ENCODE peak calls at places on chromosomes 11 and 22, in four cellular contexts. A is GM12878, S is K562, Y is HepG2. E is an unnamed sample.

GRCh38 chr11:1460396-1460795 is 26.2 kb downstream of the MOB2 start:
- DNase-seq in Y (no peak), A (no peak), S (no peak), E (no peak)

GRCh38 chr11:133239530-133239929 is 292.8 kb downstream of the OPCML start:
- DNase-seq in Y (no peak), S (no peak), A (no peak), E (no peak)

GRCh38 chr11:120211522-120212258 is 858 bp downstream of the OAF start:
- DNase-seq in S (peak; percentile 31), A (no peak), Y (no peak), E (no peak)

GRCh38 chr11:62602141-62603071 is 741 bp upstream of the MTA2 start:
- DNase-seq in Y (no peak), S (peak; percentile 84), A (no peak), E (peak; percentile 71)

GRCh38 chr11:65418681-65419459 is 3.7 kb upstream of the NEAT1 start:
- DNase-seq in A (peak; percentile 91), S (peak; percentile 92), Y (peak; percentile 99), E (peak; percentile 75)

GRCh38 chr11:43690929-43691328 is 10.4 kb downstream of the HSD17B12 start:
- DNase-seq in A (no peak), S (no peak), Y (no peak), E (no peak)

GRCh38 chr22:24289781-24290181 is 19.1 kb downstream of the SPECC1L start:
- DNase-seq in S (peak; percentile 58), Y (no peak), A (no peak), E (no peak)

GRCh38 chr22:22866381-22867111 is 21.1 kb upstream of the IGLL5 start:
- DNase-seq in A (no peak), S (peak; percentile 54), Y (no peak), E (no peak)

GRCh38 chr11:114060402-114061052 is 1.0 kb downstream of the ZBTB16 start:
- DNase-seq in S (no peak), A (no peak), Y (no peak), E (peak; percentile 47)

GRCh38 chr22:27625769-27626674 is 175.5 kb downstream of the MN1 start:
- DNase-seq in S (no peak), Y (no peak), A (no peak), E (no peak)

GRCh38 chr11:61776561-61777075 is 15.8 kb downstream of the TMEM258 start:
- DNase-seq in S (peak; percentile 90), A (no peak), Y (peak; percentile 59), E (peak; percentile 79)

GRCh38 chr11:63908631-63909491 is 8.1 kb downstream of the RCOR2 start:
- DNase-seq in S (no peak), A (no peak), Y (no peak), E (no peak)

GRCh38 chr22:44729391-44730012 is 22.9 kb upstream of the ARHGAP8 start:
- DNase-seq in A (no peak), S (no peak), Y (no peak), E (no peak)

GRCh38 chr11:6736495-6737121 is 35.2 kb downstream of the OR2AG2 start:
- DNase-seq in S (no peak), A (no peak), Y (no peak), E (no peak)

GRCh38 chr11:95154514-95154913 is 64.9 kb downstream of the ENDOD1 start:
- DNase-seq in A (no peak), Y (peak; percentile 39), S (peak; percentile 52), E (peak; percentile 63)

GRCh38 chr11:107203656-107204055 is 185.4 kb upstream of the GUCY1A2 start:
- DNase-seq in S (no peak), Y (no peak), A (no peak), E (no peak)

GRCh38 chr11:88179141-88179540 is 3.9 kb upstream of the RAB38 start:
- DNase-seq in S (no peak), A (peak; percentile 78), Y (no peak), E (no peak)

DNA sequence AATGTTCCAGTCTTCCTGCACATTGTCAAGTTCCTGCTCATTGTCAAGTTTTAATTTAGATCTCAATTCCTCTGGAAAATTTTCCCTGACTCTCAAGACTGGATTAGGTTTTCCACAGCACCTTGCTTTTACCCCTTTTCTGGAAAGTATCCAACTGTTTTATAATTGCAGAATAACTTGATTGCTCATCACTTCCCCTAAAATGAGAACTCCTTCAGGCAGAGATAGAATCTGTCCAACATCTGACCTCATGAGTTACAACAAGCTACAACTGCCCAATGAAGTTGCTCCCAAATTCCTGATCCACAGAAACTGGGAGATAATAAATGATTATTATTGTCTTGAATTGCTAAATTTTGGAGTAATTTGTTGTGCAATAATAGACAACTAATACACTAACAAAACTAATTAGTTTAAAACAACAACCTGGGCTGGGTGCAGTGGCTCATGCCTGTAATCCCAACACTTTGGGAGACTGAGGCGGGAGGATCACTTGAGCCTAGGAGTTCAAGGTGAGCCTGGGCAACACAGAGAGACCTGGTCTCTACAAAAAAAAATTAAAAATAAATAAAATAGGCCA is 10.0 kb upstream of the CCDC83 start:
- DNase-seq in A (no peak), Y (no peak), S (no peak), E (no peak)
- TF ChIP-seq SP1 in A (no peak), Y (no peak), S (no peak), E (no peak)

GRCh38 chr11:34213366-34213765 is 107.9 kb downstream of the NAT10 start:
- DNase-seq in Y (no peak), A (no peak), S (no peak), E (no peak)
- TF ChIP-seq FOXM1 in Y (no peak), A (no peak), S (no peak), E (no peak)

GRCh38 chr22:40417041-40417440 is 46.6 kb downstream of the SGSM3 start:
- DNase-seq in Y (no peak), S (no peak), A (no peak), E (no peak)

GRCh38 chr22:40419718-40420117 is 49.3 kb downstream of the SGSM3 start:
- DNase-seq in Y (no peak), A (no peak), S (no peak), E (no peak)

GRCh38 chr22:40417881-40418280 is 47.5 kb downstream of the SGSM3 start:
- DNase-seq in Y (no peak), A (no peak), S (no peak), E (no peak)

GRCh38 chr22:40420341-40421081 is 50.1 kb downstream of the SGSM3 start:
- DNase-seq in A (no peak), S (no peak), Y (no peak), E (no peak)

GRCh38 chr22:40418366-40419201 is 48.2 kb downstream of the SGSM3 start:
- DNase-seq in A (no peak), S (no peak), Y (no peak), E (no peak)
- TF ChIP-seq SP1 in A (no peak), S (no peak), Y (no peak), E (no peak)

DNA sequence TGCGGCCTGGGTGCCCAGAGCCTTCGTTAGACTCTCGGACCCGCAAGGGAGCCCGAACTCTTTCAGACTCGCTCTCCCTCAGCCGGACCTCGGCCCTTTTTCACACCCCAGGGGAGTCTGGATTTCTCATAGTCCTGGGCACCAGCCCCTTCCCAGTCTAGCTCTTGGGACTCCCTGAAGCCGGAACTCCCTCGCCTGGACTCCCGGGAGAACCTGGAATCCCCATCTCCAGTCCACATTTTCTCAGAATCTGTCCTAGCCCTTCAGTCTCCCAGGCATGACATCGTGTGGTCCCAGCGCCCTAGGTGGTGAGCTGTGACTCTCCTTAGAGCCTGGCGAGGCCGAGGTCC is 606 bp upstream of the DUSP18 start:
- DNase-seq in S (peak; percentile 20), A (no peak), Y (no peak), E (peak; percentile 44)
- TF ChIP-seq FOXM1 in S (no peak), A (no peak), Y (no peak), E (no peak)

DNA sequence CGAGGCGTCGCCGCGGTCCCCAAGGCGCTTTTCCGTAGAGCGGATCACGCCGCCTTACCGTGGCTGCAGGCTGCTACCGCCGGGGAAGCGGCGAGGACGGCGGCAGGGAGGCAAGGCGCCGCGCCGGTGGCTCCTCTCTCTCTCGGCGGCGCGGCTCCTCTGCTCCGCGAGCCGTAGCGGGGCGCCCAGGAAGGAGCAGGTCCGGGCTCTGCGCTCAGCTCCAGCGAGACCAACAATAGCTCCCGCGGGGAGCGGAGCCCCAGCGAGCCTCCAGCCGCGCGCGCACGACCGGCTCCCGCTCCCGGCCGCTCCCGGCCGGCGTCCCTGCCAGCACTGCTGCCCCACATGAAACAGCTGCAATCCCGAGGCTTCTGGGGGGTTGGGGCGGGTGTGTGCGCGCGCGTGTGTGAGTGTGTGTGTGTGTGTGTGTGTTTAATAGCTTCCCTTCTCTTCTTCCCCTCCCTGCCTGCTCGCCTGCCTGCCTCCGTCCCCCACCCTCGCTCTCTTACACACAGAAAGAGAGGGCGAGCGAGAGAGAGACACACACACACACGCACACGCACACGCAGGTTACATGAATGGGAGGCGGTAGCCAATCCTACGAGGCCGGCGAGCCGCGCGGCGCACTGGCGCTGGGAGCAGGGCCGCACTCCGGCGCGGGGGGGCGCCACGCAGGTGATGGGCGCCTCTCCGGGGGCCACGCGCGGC is at the start of gene TENM4:
- DNase-seq in S (no peak), A (no peak), Y (no peak), E (peak; percentile 61)
- TF ChIP-seq SP1 in S (no peak), A (no peak), Y (no peak), E (no peak)

DNA sequence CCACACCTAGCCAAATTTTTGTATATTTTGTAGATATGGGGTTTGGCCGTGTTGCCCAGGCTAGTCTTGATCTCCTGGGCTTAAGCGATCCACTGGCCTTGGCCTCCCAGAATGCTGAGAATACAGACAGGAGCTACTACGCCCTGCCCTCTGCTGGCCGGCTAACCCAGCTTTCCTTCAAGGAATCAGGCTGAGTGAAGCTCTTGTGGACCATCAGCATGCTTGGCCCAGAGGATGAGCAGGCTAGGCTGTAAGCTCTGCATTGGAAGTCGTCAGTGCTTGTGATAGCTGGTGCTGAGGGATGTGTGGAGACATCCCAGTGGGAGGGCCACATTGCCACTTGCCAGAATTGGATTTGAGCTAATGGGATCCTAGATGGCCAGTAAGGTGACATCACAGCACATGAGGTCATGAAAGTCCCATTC is 60.6 kb downstream of the MED15 start:
- DNase-seq in A (no peak), Y (no peak), S (no peak), E (no peak)
- TF ChIP-seq FOXM1 in A (no peak), Y (no peak), S (no peak), E (no peak)

GRCh38 chr11:69309800-69310280 is 15.9 kb downstream of the MYEOV start:
- DNase-seq in S (no peak), A (no peak), Y (no peak), E (no peak)

GRCh38 chr11:69311767-69312385 is 17.9 kb downstream of the MYEOV start:
- DNase-seq in S (no peak), A (no peak), Y (no peak), E (no peak)

GRCh38 chr11:69310351-69310750 is 16.4 kb downstream of the MYEOV start:
- DNase-seq in A (no peak), Y (no peak), S (no peak), E (no peak)

GRCh38 chr11:69312418-69313399 is 18.8 kb downstream of the MYEOV start:
- DNase-seq in Y (no peak), S (no peak), A (no peak), E (no peak)

GRCh38 chr11:69310934-69311766 is 17.2 kb downstream of the MYEOV start:
- DNase-seq in Y (no peak), S (no peak), A (peak; percentile 21), E (no peak)
- TF ChIP-seq SP1 in Y (no peak), S (no peak), A (no peak), E (no peak)